ENCODE peak calls at places on chromosomes 1 and 21, in seven cellular contexts. M, I, V, S, J, A and H are unnamed samples.

GRCh38 chr1:51960262-51960661 is 30.2 kb downstream of the RAB3B start:
- DNase-seq in M (no peak), A (no peak), S (no peak), V (no peak), J (no peak), I (no peak), H (peak; percentile 96)

GRCh38 chr21:36730291-36731281 is 31.7 kb downstream of the SIM2 start:
- DNase-seq in J (no peak), V (no peak), A (no peak), I (no peak), M (no peak), S (peak; percentile 49), H (no peak)

GRCh38 chr1:21955474-21956281 is 18.6 kb upstream of the HSPG2 start:
- DNase-seq in S (no peak), M (no peak), J (no peak), A (no peak), I (no peak), V (no peak), H (peak; percentile 67)

GRCh38 chr21:44441581-44442265 is 13.6 kb upstream of the LRRC3 start:
- DNase-seq in V (peak; percentile 63), I (no peak), J (no peak), A (no peak), S (peak; percentile 72), M (no peak), H (no peak)

GRCh38 chr1:2451744-2452582 is 24.1 kb upstream of the PLCH2 start:
- DNase-seq in V (no peak), M (no peak), I (peak; percentile 75), S (no peak), J (peak; percentile 98), A (no peak), H (no peak)

GRCh38 chr1:27349784-27350672 is 8.2 kb downstream of the SYTL1 start:
- DNase-seq in M (no peak), I (peak; percentile 85), S (peak; percentile 92), J (peak; percentile 91), A (peak; percentile 71), V (peak; percentile 90), H (peak; percentile 91)

GRCh38 chr1:36982708-36983107 is 51.6 kb downstream of the GRIK3 start:
- DNase-seq in A (no peak), J (no peak), M (no peak), I (no peak), S (no peak), V (no peak), H (peak; percentile 9)

GRCh38 chr1:63874278-63874880 is 100.6 kb downstream of the ROR1 start:
- DNase-seq in A (no peak), I (no peak), V (no peak), J (no peak), M (no peak), S (no peak), H (no peak)

GRCh38 chr1:117820694-117821381 is 108.6 kb downstream of the GDAP2 start:
- DNase-seq in M (no peak), J (no peak), V (no peak), I (no peak), S (no peak), A (no peak), H (no peak)

GRCh38 chr1:216531308-216532239 is 108.3 kb upstream of the USH2A start:
- DNase-seq in A (no peak), M (no peak), S (no peak), I (peak; percentile 33), V (no peak), J (peak; percentile 13), H (no peak)

GRCh38 chr1:51517361-51518032 is 1.6 kb downstream of the EPS15 start:
- DNase-seq in I (no peak), A (no peak), V (no peak), M (no peak), J (peak; percentile 8), S (no peak), H (no peak)

GRCh38 chr1:176691251-176692228 is 228.6 kb downstream of the PAPPA2 start:
- DNase-seq in I (peak; percentile 73), V (no peak), S (no peak), M (no peak), A (peak; percentile 40), J (peak; percentile 18), H (peak; percentile 78)

GRCh38 chr1:38062361-38063288 is 16.0 kb upstream of the POU3F1 start:
- DNase-seq in M (no peak), V (no peak), A (no peak), I (no peak), J (no peak), S (no peak), H (no peak)

GRCh38 chr21:37793660-37794059 is 122.6 kb downstream of the KCNJ6 start:
- DNase-seq in V (no peak), J (no peak), A (no peak), I (no peak), M (no peak), S (no peak), H (no peak)

GRCh38 chr1:87902830-87903614 is 574.3 kb downstream of the LMO4 start:
- DNase-seq in S (no peak), A (peak; percentile 37), M (no peak), J (no peak), I (no peak), V (no peak), H (no peak)

GRCh38 chr1:93199150-93199549 is 18.6 kb downstream of the CCDC18 start:
- DNase-seq in I (no peak), V (no peak), J (no peak), A (no peak), M (no peak), S (no peak), H (no peak)

GRCh38 chr1:204450461-204451257 is 39.0 kb upstream of the PPP1R15B start:
- DNase-seq in M (no peak), J (no peak), V (no peak), I (no peak), S (no peak), A (peak; percentile 95), H (peak; percentile 79)

GRCh38 chr21:34700605-34701004 is 31.8 kb downstream of the CLIC6 start:
- DNase-seq in M (no peak), S (peak; percentile 77), J (no peak), V (peak; percentile 71), I (no peak), A (no peak), H (no peak)

GRCh38 chr1:61334718-61335589 is 252.6 kb downstream of the NFIA start:
- DNase-seq in V (no peak), J (no peak), M (no peak), A (no peak), I (no peak), S (peak; percentile 90), H (no peak)

GRCh38 chr1:196902344-196902743 is 14.5 kb downstream of the CFHR4 start:
- DNase-seq in J (no peak), M (no peak), A (no peak), V (no peak), I (no peak), S (no peak), H (no peak)

GRCh38 chr1:14499312-14500040 is 99.0 kb upstream of the KAZN start:
- DNase-seq in J (no peak), V (no peak), I (no peak), M (no peak), S (peak; percentile 72), A (no peak), H (no peak)

GRCh38 chr1:8256321-8256720 is 61.6 kb upstream of the SLC45A1 start:
- DNase-seq in V (no peak), S (no peak), J (no peak), A (no peak), M (no peak), I (no peak), H (no peak)

GRCh38 chr1:39453603-39454002 is 37.8 kb upstream of the BMP8A start:
- DNase-seq in M (no peak), I (no peak), S (peak; percentile 87), V (peak; percentile 76), J (peak; percentile 65), A (peak; percentile 41), H (no peak)

GRCh38 chr1:20093940-20094391 is 24.0 kb downstream of the PLA2G5 start:
- DNase-seq in V (no peak), I (no peak), J (no peak), S (peak; percentile 95), M (no peak), A (peak; percentile 40), H (no peak)

GRCh38 chr1:164748253-164748899 is 189.4 kb downstream of the PBX1 start:
- DNase-seq in M (no peak), V (no peak), J (peak; percentile 38), I (no peak), S (no peak), A (no peak), H (peak; percentile 49)

GRCh38 chr1:12608311-12608957 is 9.6 kb downstream of the DHRS3 start:
- DNase-seq in A (no peak), I (no peak), V (no peak), S (no peak), M (no peak), J (no peak), H (no peak)

GRCh38 chr1:91502138-91502881 is 1.7 kb downstream of the CDC7 start:
- DNase-seq in I (no peak), J (no peak), V (no peak), A (no peak), S (no peak), M (no peak), H (no peak)

GRCh38 chr1:27535386-27535785 is 45.4 kb upstream of the WASF2 start:
- DNase-seq in M (no peak), S (no peak), V (no peak), I (no peak), J (no peak), A (no peak), H (no peak)

GRCh38 chr1:228342627-228343210 is 63.9 kb downstream of the TRIM11 start:
- DNase-seq in V (no peak), J (no peak), A (peak; percentile 10), S (peak; percentile 70), I (no peak), M (no peak), H (no peak)

GRCh38 chr1:41978986-41979385 is 60.3 kb upstream of the HIVEP3 start:
- DNase-seq in S (peak; percentile 29), I (no peak), J (no peak), A (no peak), V (no peak), M (no peak), H (no peak)

GRCh38 chr1:58841455-58841854 is 57.6 kb upstream of the JUN start:
- DNase-seq in A (no peak), V (no peak), S (no peak), J (no peak), M (no peak), I (no peak), H (peak; percentile 46)

GRCh38 chr1:1020000-1020404 is at the start of gene AGRN:
- DNase-seq in A (no peak), V (no peak), J (no peak), I (no peak), M (peak; percentile 17), S (no peak), H (no peak)

GRCh38 chr21:32001390-32001789 is 128.6 kb downstream of the HUNK start:
- DNase-seq in M (no peak), S (peak; percentile 68), A (no peak), I (no peak), J (no peak), V (peak; percentile 37), H (no peak)